ENCODE peak calls at places on chromosomes 6 and 20, in six cellular contexts. One of them, this sample, is unnamed.

GRCh38 chr20:61844621-61845020 is 221.1 kb downstream of the TAF4 start:
- DNase-seq in fibroblast of mammary gland: no peak
- DNase-seq in BJ: no peak
- DNase-seq in NB4: no peak
- DNase-seq in Peyer's patch: no peak
- DNase-seq in adrenal gland: no peak
- DNase-seq in this sample: no peak

GRCh38 chr6:149895702-149896310 is 2.1 kb downstream of the RAET1E start:
- DNase-seq in BJ: no peak
- DNase-seq in Peyer's patch: no peak
- DNase-seq in fibroblast of mammary gland: peak
- DNase-seq in NB4: no peak
- DNase-seq in adrenal gland: peak
- DNase-seq in this sample: peak

GRCh38 chr20:9397928-9398327 is 116.5 kb upstream of the LAMP5 start:
- DNase-seq in BJ: no peak
- DNase-seq in NB4: peak
- DNase-seq in Peyer's patch: no peak
- DNase-seq in adrenal gland: no peak
- DNase-seq in fibroblast of mammary gland: peak
- DNase-seq in this sample: no peak

GRCh38 chr20:59305898-59306640 is 5.7 kb downstream of the EDN3 start:
- DNase-seq in BJ: no peak
- DNase-seq in NB4: no peak
- DNase-seq in fibroblast of mammary gland: no peak
- DNase-seq in Peyer's patch: no peak
- DNase-seq in adrenal gland: no peak
- DNase-seq in this sample: no peak

GRCh38 chr20:60381643-60382400 is 423.6 kb downstream of the CDH26 start:
- DNase-seq in BJ: no peak
- DNase-seq in NB4: no peak
- DNase-seq in adrenal gland: no peak
- DNase-seq in fibroblast of mammary gland: no peak
- DNase-seq in Peyer's patch: no peak
- DNase-seq in this sample: no peak

GRCh38 chr20:43926691-43927090 is 12.0 kb downstream of the TOX2 start:
- DNase-seq in adrenal gland: no peak
- DNase-seq in BJ: no peak
- DNase-seq in Peyer's patch: no peak
- DNase-seq in fibroblast of mammary gland: no peak
- DNase-seq in NB4: no peak
- DNase-seq in this sample: no peak

GRCh38 chr6:75386050-75386770 is 101.6 kb upstream of the TMEM30A start:
- DNase-seq in NB4: peak
- DNase-seq in adrenal gland: no peak
- DNase-seq in fibroblast of mammary gland: peak
- DNase-seq in Peyer's patch: no peak
- DNase-seq in BJ: no peak
- DNase-seq in this sample: peak

GRCh38 chr6:169229611-169230321 is 23.9 kb downstream of the THBS2 start:
- DNase-seq in fibroblast of mammary gland: peak
- DNase-seq in Peyer's patch: no peak
- DNase-seq in adrenal gland: peak
- DNase-seq in BJ: no peak
- DNase-seq in NB4: no peak
- DNase-seq in this sample: no peak

GRCh38 chr20:47576516-47577033 is 74.9 kb downstream of the NCOA3 start:
- DNase-seq in Peyer's patch: peak
- DNase-seq in NB4: peak
- DNase-seq in fibroblast of mammary gland: peak
- DNase-seq in adrenal gland: peak
- DNase-seq in BJ: peak
- DNase-seq in this sample: peak

GRCh38 chr20:10611357-10611756 is 62.4 kb downstream of the JAG1 start:
- DNase-seq in BJ: no peak
- DNase-seq in fibroblast of mammary gland: peak
- DNase-seq in NB4: peak
- DNase-seq in adrenal gland: no peak
- DNase-seq in Peyer's patch: no peak
- DNase-seq in this sample: peak

GRCh38 chr6:25111782-25112181 is 167.4 kb upstream of the CARMIL1 start:
- DNase-seq in NB4: no peak
- DNase-seq in Peyer's patch: no peak
- DNase-seq in BJ: no peak
- DNase-seq in fibroblast of mammary gland: no peak
- DNase-seq in adrenal gland: no peak
- DNase-seq in this sample: no peak

GRCh38 chr6:143589162-143589561 is 77.6 kb upstream of the FUCA2 start:
- DNase-seq in NB4: no peak
- DNase-seq in fibroblast of mammary gland: no peak
- DNase-seq in adrenal gland: no peak
- DNase-seq in BJ: no peak
- DNase-seq in Peyer's patch: no peak
- DNase-seq in this sample: no peak

GRCh38 chr6:89794324-89794723 is 25.3 kb downstream of the MDN1 start:
- DNase-seq in adrenal gland: no peak
- DNase-seq in BJ: no peak
- DNase-seq in NB4: no peak
- DNase-seq in fibroblast of mammary gland: no peak
- DNase-seq in Peyer's patch: no peak
- DNase-seq in this sample: no peak

GRCh38 chr6:5837323-5837722 is 169.4 kb downstream of the NRN1 start:
- DNase-seq in Peyer's patch: no peak
- DNase-seq in fibroblast of mammary gland: no peak
- DNase-seq in BJ: no peak
- DNase-seq in NB4: no peak
- DNase-seq in adrenal gland: no peak
- DNase-seq in this sample: no peak

GRCh38 chr20:40274912-40275654 is 414.0 kb downstream of the MAFB start:
- DNase-seq in BJ: no peak
- DNase-seq in NB4: no peak
- DNase-seq in fibroblast of mammary gland: no peak
- DNase-seq in adrenal gland: no peak
- DNase-seq in Peyer's patch: no peak
- DNase-seq in this sample: no peak

GRCh38 chr20:35311409-35311808 is 19.2 kb upstream of the FAM83C start:
- DNase-seq in Peyer's patch: no peak
- DNase-seq in NB4: no peak
- DNase-seq in adrenal gland: no peak
- DNase-seq in BJ: no peak
- DNase-seq in fibroblast of mammary gland: peak
- DNase-seq in this sample: no peak

GRCh38 chr6:119683022-119683421 is 333.5 kb upstream of the MAN1A1 start:
- DNase-seq in adrenal gland: no peak
- DNase-seq in fibroblast of mammary gland: no peak
- DNase-seq in NB4: no peak
- DNase-seq in Peyer's patch: no peak
- DNase-seq in BJ: no peak
- DNase-seq in this sample: no peak

GRCh38 chr6:109349419-109349987 is 32.8 kb downstream of the CD164 start:
- DNase-seq in Peyer's patch: no peak
- DNase-seq in NB4: no peak
- DNase-seq in fibroblast of mammary gland: peak
- DNase-seq in adrenal gland: peak
- DNase-seq in BJ: peak
- DNase-seq in this sample: peak

GRCh38 chr6:36694616-36695015 is 3.0 kb upstream of the RAB44 start:
- DNase-seq in adrenal gland: no peak
- DNase-seq in Peyer's patch: no peak
- DNase-seq in BJ: no peak
- DNase-seq in fibroblast of mammary gland: no peak
- DNase-seq in NB4: no peak
- DNase-seq in this sample: no peak

GRCh38 chr6:36692861-36693702 is 4.5 kb upstream of the RAB44 start:
- DNase-seq in adrenal gland: peak
- DNase-seq in Peyer's patch: no peak
- DNase-seq in fibroblast of mammary gland: no peak
- DNase-seq in NB4: no peak
- DNase-seq in BJ: no peak
- DNase-seq in this sample: no peak

GRCh38 chr6:36691011-36691410 is 6.6 kb upstream of the RAB44 start:
- DNase-seq in adrenal gland: no peak
- DNase-seq in fibroblast of mammary gland: no peak
- DNase-seq in Peyer's patch: no peak
- DNase-seq in NB4: no peak
- DNase-seq in BJ: no peak
- DNase-seq in this sample: no peak

GRCh38 chr6:36691612-36692011 is 6.0 kb upstream of the RAB44 start:
- DNase-seq in adrenal gland: no peak
- DNase-seq in Peyer's patch: no peak
- DNase-seq in BJ: no peak
- DNase-seq in NB4: no peak
- DNase-seq in fibroblast of mammary gland: no peak
- DNase-seq in this sample: no peak

DNA sequence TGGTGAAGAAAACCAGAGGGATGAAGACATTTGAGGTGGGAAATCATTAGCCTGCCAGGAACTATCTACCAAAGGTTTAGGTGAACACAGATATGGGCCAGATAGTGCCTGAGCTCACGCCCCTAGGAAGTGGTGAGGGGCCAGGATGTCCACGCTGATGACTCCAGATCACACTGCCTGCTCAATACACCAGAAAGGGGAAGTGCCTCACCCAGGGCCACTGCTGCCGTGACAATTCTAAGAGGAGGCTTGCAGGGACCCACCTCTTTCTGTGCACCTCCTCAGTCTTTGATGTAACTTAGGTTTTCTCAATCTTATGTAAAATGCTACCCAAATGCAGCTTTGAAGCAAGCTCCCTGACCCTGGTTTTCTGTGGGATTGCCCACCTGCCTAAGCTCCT is 5.4 kb upstream of the RAB44 start:
- DNase-seq in fibroblast of mammary gland: no peak
- DNase-seq in Peyer's patch: peak
- DNase-seq in BJ: no peak
- DNase-seq in NB4: peak
- DNase-seq in adrenal gland: no peak
- DNase-seq in this sample: no peak
- H3K4me3 ChIP-seq in fibroblast of mammary gland: no peak
- H3K4me3 ChIP-seq in Peyer's patch: no peak
- H3K4me3 ChIP-seq in BJ: no peak
- H3K4me3 ChIP-seq in NB4: no peak
- H3K4me3 ChIP-seq in adrenal gland: no peak
- H3K4me3 ChIP-seq in this sample: no peak

GRCh38 chr20:23024701-23025100 is 10.4 kb upstream of the SSTR4 start:
- DNase-seq in NB4: no peak
- DNase-seq in Peyer's patch: no peak
- DNase-seq in fibroblast of mammary gland: no peak
- DNase-seq in adrenal gland: no peak
- DNase-seq in BJ: no peak
- DNase-seq in this sample: no peak

GRCh38 chr20:23021541-23021940 is 13.6 kb upstream of the SSTR4 start:
- DNase-seq in Peyer's patch: no peak
- DNase-seq in NB4: peak
- DNase-seq in adrenal gland: no peak
- DNase-seq in BJ: no peak
- DNase-seq in fibroblast of mammary gland: no peak
- DNase-seq in this sample: no peak

GRCh38 chr20:23021941-23022340 is 13.2 kb upstream of the SSTR4 start:
- DNase-seq in fibroblast of mammary gland: peak
- DNase-seq in Peyer's patch: no peak
- DNase-seq in adrenal gland: no peak
- DNase-seq in NB4: peak
- DNase-seq in BJ: no peak
- DNase-seq in this sample: no peak

GRCh38 chr20:23022849-23023248 is 12.3 kb upstream of the SSTR4 start:
- DNase-seq in Peyer's patch: no peak
- DNase-seq in BJ: no peak
- DNase-seq in NB4: no peak
- DNase-seq in adrenal gland: no peak
- DNase-seq in fibroblast of mammary gland: no peak
- DNase-seq in this sample: no peak

GRCh38 chr20:23023621-23024187 is 11.4 kb upstream of the SSTR4 start:
- DNase-seq in BJ: no peak
- DNase-seq in NB4: no peak
- DNase-seq in Peyer's patch: no peak
- DNase-seq in adrenal gland: no peak
- DNase-seq in fibroblast of mammary gland: no peak
- DNase-seq in this sample: no peak
- TF ChIP-seq CTCF in BJ: no peak
- TF ChIP-seq CTCF in NB4: no peak
- TF ChIP-seq CTCF in Peyer's patch: no peak
- TF ChIP-seq CTCF in adrenal gland: no peak
- TF ChIP-seq CTCF in fibroblast of mammary gland: no peak
- TF ChIP-seq CTCF in this sample: no peak

GRCh38 chr20:22533823-22534751 is 50.3 kb downstream of the FOXA2 start:
- DNase-seq in NB4: no peak
- DNase-seq in fibroblast of mammary gland: no peak
- DNase-seq in adrenal gland: no peak
- DNase-seq in Peyer's patch: no peak
- DNase-seq in BJ: no peak
- DNase-seq in this sample: no peak

GRCh38 chr20:22535483-22535882 is 48.9 kb downstream of the FOXA2 start:
- DNase-seq in BJ: no peak
- DNase-seq in NB4: no peak
- DNase-seq in adrenal gland: no peak
- DNase-seq in Peyer's patch: no peak
- DNase-seq in fibroblast of mammary gland: no peak
- DNase-seq in this sample: no peak

GRCh38 chr20:22536956-22537756 is 47.2 kb downstream of the FOXA2 start:
- DNase-seq in BJ: no peak
- DNase-seq in fibroblast of mammary gland: no peak
- DNase-seq in NB4: no peak
- DNase-seq in adrenal gland: no peak
- DNase-seq in Peyer's patch: no peak
- DNase-seq in this sample: no peak

GRCh38 chr20:22532598-22532997 is 51.8 kb downstream of the FOXA2 start:
- DNase-seq in Peyer's patch: no peak
- DNase-seq in fibroblast of mammary gland: no peak
- DNase-seq in NB4: no peak
- DNase-seq in adrenal gland: no peak
- DNase-seq in BJ: no peak
- DNase-seq in this sample: no peak

DNA sequence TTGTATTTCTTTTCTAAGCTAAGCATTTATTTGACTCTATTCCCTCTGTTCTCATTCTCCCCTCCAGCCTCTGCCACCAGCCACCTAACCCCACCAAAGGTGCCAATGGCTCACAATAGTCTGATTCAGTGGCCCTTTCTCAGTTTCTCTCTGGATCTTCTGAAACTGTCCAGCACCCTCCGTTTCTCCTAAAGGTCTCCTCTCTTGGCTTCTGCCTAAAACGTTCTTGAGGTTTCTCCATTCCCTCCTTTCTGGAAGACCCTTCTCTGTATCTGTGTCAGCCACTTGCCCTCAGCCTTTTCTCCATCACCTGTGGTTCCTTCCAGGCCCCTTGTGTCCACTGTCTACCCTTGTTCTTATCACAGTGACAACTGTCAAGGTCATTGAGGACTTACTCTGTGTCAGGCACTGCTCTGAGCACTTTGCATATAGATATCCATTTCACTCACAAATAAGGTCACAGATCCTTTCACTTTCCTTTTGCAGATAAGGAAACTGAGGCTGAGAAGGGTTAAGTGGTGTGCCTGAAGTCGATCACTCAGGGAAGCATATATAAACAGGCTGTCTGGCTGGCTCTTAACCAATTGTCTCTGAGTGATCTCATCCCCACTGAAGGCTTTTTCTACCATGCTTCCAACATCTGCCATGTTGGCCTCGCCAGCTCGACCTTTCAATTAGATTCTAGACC is 48.1 kb downstream of the FOXA2 start:
- DNase-seq in NB4: no peak
- DNase-seq in BJ: no peak
- DNase-seq in fibroblast of mammary gland: no peak
- DNase-seq in Peyer's patch: no peak
- DNase-seq in adrenal gland: no peak
- DNase-seq in this sample: no peak
- H3K4me3 ChIP-seq in NB4: no peak
- H3K4me3 ChIP-seq in BJ: no peak
- H3K4me3 ChIP-seq in fibroblast of mammary gland: no peak
- H3K4me3 ChIP-seq in Peyer's patch: no peak
- H3K4me3 ChIP-seq in adrenal gland: no peak
- H3K4me3 ChIP-seq in this sample: no peak

GRCh38 chr20:12394786-12395185 is 477.1 kb downstream of the BTBD3 start:
- DNase-seq in Peyer's patch: no peak
- DNase-seq in NB4: peak
- DNase-seq in BJ: no peak
- DNase-seq in adrenal gland: no peak
- DNase-seq in fibroblast of mammary gland: no peak
- DNase-seq in this sample: peak
- TF ChIP-seq CTCF in Peyer's patch: no peak
- TF ChIP-seq CTCF in NB4: peak
- TF ChIP-seq CTCF in BJ: no peak
- TF ChIP-seq CTCF in adrenal gland: no peak
- TF ChIP-seq CTCF in fibroblast of mammary gland: no peak
- TF ChIP-seq CTCF in this sample: peak